ENCODE peak calls at places on chromosomes 11 and 22, in seven cellular contexts. U, M, C, Q, X, G and A are unnamed samples.

GRCh38 chr22:37996515-37997246 is 12.3 kb upstream of the SOX10 start:
- DNase-seq in G (no peak), X (no peak), C (no peak), M (no peak), Q (no peak), U (no peak), A (no peak)

GRCh38 chr11:76665172-76665571 is 5.4 kb downstream of the LRRC32 start:
- DNase-seq in X (no peak), M (no peak), G (no peak), C (no peak), U (no peak), Q (no peak), A (peak; percentile 41)

GRCh38 chr11:134878785-134879184 is 466.7 kb upstream of the B3GAT1 start:
- DNase-seq in Q (no peak), G (no peak), U (no peak), X (no peak), C (no peak), M (no peak), A (no peak)

GRCh38 chr11:73252577-73253191 is 19.5 kb upstream of the P2RY6 start:
- DNase-seq in Q (no peak), X (peak; percentile 13), M (no peak), U (no peak), G (no peak), C (peak; percentile 35), A (peak; percentile 51)

GRCh38 chr11:107538821-107539220 is 26.7 kb downstream of the ALKBH8 start:
- DNase-seq in M (no peak), U (no peak), G (no peak), X (no peak), C (no peak), Q (no peak), A (no peak)

GRCh38 chr22:42837556-42837955 is 19.5 kb downstream of the ARFGAP3 start:
- DNase-seq in G (no peak), X (no peak), C (no peak), M (no peak), Q (no peak), U (no peak), A (no peak)

GRCh38 chr11:133835258-133836075 is 9.8 kb downstream of the SPATA19 start:
- DNase-seq in X (no peak), U (no peak), G (peak; percentile 43), C (no peak), Q (peak; percentile 35), M (peak; percentile 23), A (no peak)

GRCh38 chr11:90722552-90723190 is 499.8 kb upstream of the CHORDC1 start:
- DNase-seq in U (no peak), G (no peak), M (no peak), Q (no peak), X (no peak), C (no peak), A (no peak)

GRCh38 chr11:19929147-19929546 is 216.5 kb downstream of the NAV2 start:
- DNase-seq in M (no peak), C (no peak), Q (no peak), U (no peak), X (no peak), G (no peak), A (no peak)

GRCh38 chr11:113488931-113489351 is 13.7 kb upstream of the DRD2 start:
- DNase-seq in X (no peak), G (no peak), M (no peak), Q (no peak), C (no peak), U (no peak), A (no peak)

GRCh38 chr22:24592846-24593809 is at the start of gene LRRC75B:
- DNase-seq in X (peak; percentile 93), Q (peak; percentile 90), G (peak; percentile 80), C (peak; percentile 82), U (peak; percentile 96), M (no peak), A (peak; percentile 97)

GRCh38 chr11:80118071-80118470 is 677.2 kb upstream of the TENM4 start:
- DNase-seq in C (no peak), G (no peak), X (peak; percentile 27), M (no peak), Q (no peak), U (no peak), A (no peak)

GRCh38 chr22:19215360-19215759 is 36.8 kb upstream of the SLC25A1 start:
- DNase-seq in M (no peak), C (no peak), X (no peak), U (no peak), Q (no peak), G (no peak), A (no peak)

GRCh38 chr11:13009921-13010736 is 1.0 kb downstream of the RASSF10 start:
- DNase-seq in Q (peak; percentile 27), C (no peak), U (no peak), X (peak; percentile 54), G (peak; percentile 32), M (no peak), A (no peak)

GRCh38 chr11:132496341-132496740 is 1036.0 kb downstream of the OPCML start:
- DNase-seq in C (no peak), M (no peak), X (peak; percentile 40), Q (no peak), G (no peak), U (no peak), A (no peak)

GRCh38 chr11:104705475-104706195 is 192.6 kb downstream of the CASP12 start:
- DNase-seq in M (peak; percentile 59), G (no peak), U (no peak), Q (peak; percentile 62), C (no peak), X (peak; percentile 25), A (no peak)

GRCh38 chr11:78138694-78139421 is 568 bp downstream of the ALG8 start:
- DNase-seq in M (peak; percentile 21), Q (no peak), C (peak; percentile 63), G (peak; percentile 31), U (no peak), X (peak; percentile 41), A (no peak)

GRCh38 chr22:49476800-49477400 is 350.8 kb downstream of the BRD1 start:
- DNase-seq in U (no peak), C (no peak), Q (no peak), X (no peak), G (no peak), M (no peak), A (no peak)

GRCh38 chr11:108559340-108559739 is 34.2 kb downstream of the EXPH5 start:
- DNase-seq in U (no peak), G (no peak), M (no peak), C (no peak), X (no peak), Q (no peak), A (no peak)

GRCh38 chr11:79371152-79371551 is 69.7 kb downstream of the TENM4 start:
- DNase-seq in G (no peak), C (no peak), X (no peak), M (no peak), Q (no peak), U (no peak), A (no peak)

GRCh38 chr11:335779-336665 is 15.4 kb upstream of the IFITM3 start:
- DNase-seq in G (no peak), U (peak; percentile 91), X (no peak), C (peak; percentile 25), Q (no peak), M (no peak), A (peak; percentile 64)
- TF ChIP-seq EP300 in G (no peak), U (no peak), X (no peak), C (no peak), Q (no peak), M (no peak), A (no peak)

GRCh38 chr11:85665756-85666155 is 827 bp upstream of the CREBZF start:
- DNase-seq in U (no peak), Q (no peak), M (no peak), X (no peak), C (no peak), G (no peak), A (no peak)
- H3K4me3 ChIP-seq in U (no peak overlapping the region), Q (no peak overlapping the region), M (no peak overlapping the region), X (no peak overlapping the region), C (no peak overlapping the region), G (no peak overlapping the region), A (no peak overlapping the region)

GRCh38 chr22:23409976-23410375 is 170.1 kb downstream of the IGLL1 start:
- DNase-seq in X (peak; percentile 5), M (no peak), C (no peak), G (no peak), U (no peak), Q (no peak), A (no peak)

GRCh38 chr22:23414727-23415489 is 165.2 kb downstream of the IGLL1 start:
- DNase-seq in C (no peak), G (no peak), X (peak; percentile 23), Q (no peak), U (no peak), M (no peak), A (no peak)

GRCh38 chr22:23411739-23412138 is 168.4 kb downstream of the IGLL1 start:
- DNase-seq in Q (no peak), U (no peak), C (no peak), G (no peak), M (no peak), X (no peak), A (no peak)

GRCh38 chr22:23408321-23408720 is 171.8 kb downstream of the IGLL1 start:
- DNase-seq in X (no peak), U (no peak), C (no peak), Q (no peak), G (no peak), M (no peak), A (no peak)

GRCh38 chr22:23410411-23410810 is 169.7 kb downstream of the IGLL1 start:
- DNase-seq in C (no peak), Q (no peak), U (no peak), G (no peak), M (no peak), X (peak; percentile 5), A (no peak)
- TF ChIP-seq CTCF in C (no peak), Q (no peak), U (no peak), G (no peak), M (no peak), X (no peak), A (no peak)

GRCh38 chr22:26551568-26551967 is 38.4 kb downstream of the TPST2 start:
- DNase-seq in M (no peak), X (no peak), Q (no peak), C (no peak), U (no peak), G (no peak), A (no peak)

GRCh38 chr22:26548984-26549383 is 36.7 kb upstream of the TFIP11 start:
- DNase-seq in X (no peak), U (no peak), Q (no peak), G (no peak), M (no peak), C (no peak), A (no peak)

GRCh38 chr22:26552466-26552865 is 37.5 kb downstream of the TPST2 start:
- DNase-seq in U (no peak), G (no peak), Q (no peak), C (no peak), X (no peak), M (no peak), A (no peak)

GRCh38 chr22:26549902-26550497 is 37.7 kb upstream of the TFIP11 start:
- DNase-seq in U (no peak), Q (no peak), C (no peak), X (no peak), G (no peak), M (no peak), A (no peak)

DNA sequence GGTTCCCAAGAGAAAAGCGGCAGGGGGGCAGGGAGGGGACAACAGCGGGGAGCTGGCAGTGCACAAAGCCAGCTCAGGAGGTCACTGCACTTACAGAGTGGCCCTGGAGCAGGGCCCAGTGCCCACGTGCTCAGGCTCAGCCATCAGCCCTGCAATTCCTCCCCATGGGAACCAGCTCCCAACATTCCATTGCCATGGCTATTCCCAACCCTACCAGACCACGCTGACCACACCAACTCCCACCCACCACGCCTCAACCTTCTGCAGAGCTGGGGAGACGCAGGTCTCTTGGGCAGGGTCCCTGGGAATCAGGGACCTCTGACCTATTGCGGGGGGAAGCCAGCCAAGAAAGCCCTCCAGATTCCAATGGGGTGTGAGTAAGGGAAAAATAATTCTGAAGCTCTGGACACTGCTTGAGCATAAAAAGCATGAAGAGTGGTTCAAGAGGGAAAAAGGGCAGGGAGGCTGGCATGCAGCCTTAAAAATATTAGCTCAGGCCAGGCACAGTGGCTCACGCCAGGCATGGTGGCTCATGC is 38.3 kb upstream of the TFIP11 start:
- DNase-seq in M (no peak), X (no peak), Q (peak; percentile 80), C (no peak), U (no peak), G (no peak), A (no peak)
- TF ChIP-seq EP300 in M (no peak), X (no peak), Q (no peak), C (no peak), U (no peak), G (no peak), A (no peak)